ENCODE peak calls at places on chromosomes 13 and 19, in five cellular contexts. B, Z, J, F and N are unnamed samples.

GRCh38 chr13:95676100-95676774 is 702 bp upstream of the DNAJC3 start:
- DNase-seq in B (no peak), Z (peak; percentile 44), J (no peak), F (peak; percentile 69), N (no peak)

GRCh38 chr19:34482380-34483250 is 1.1 kb downstream of the WTIP start:
- DNase-seq in B (peak; percentile 73), Z (peak; percentile 22), J (no peak), F (no peak), N (peak; percentile 86)

GRCh38 chr19:6739390-6739883 is at the start of gene TRIP10:
- DNase-seq in B (peak; percentile 94), Z (peak; percentile 79), J (peak; percentile 66), F (no peak), N (no peak)

GRCh38 chr13:106286811-106287210 is 248.7 kb downstream of the EFNB2 start:
- DNase-seq in B (peak; percentile 42), Z (no peak), J (no peak), F (no peak), N (no peak)

GRCh38 chr19:35945121-35945792 is 9.1 kb downstream of the LRFN3 start:
- DNase-seq in B (no peak), Z (no peak), J (no peak), F (no peak), N (no peak)

GRCh38 chr19:8494158-8494557 is 8.3 kb downstream of the PRAM1 start:
- DNase-seq in B (no peak), Z (no peak), J (no peak), F (no peak), N (no peak)

GRCh38 chr13:75771818-75772217 is 135.7 kb downstream of the LMO7 start:
- DNase-seq in B (no peak), Z (peak; percentile 84), J (no peak), F (peak; percentile 95), N (no peak)

GRCh38 chr13:46751811-46752635 is 44.9 kb downstream of the ESD start:
- DNase-seq in B (peak; percentile 11), Z (peak; percentile 43), J (peak; percentile 25), F (no peak), N (no peak)

GRCh38 chr13:111115841-111116500 is 861 bp downstream of the ARHGEF7 start:
- DNase-seq in B (peak; percentile 75), Z (peak; percentile 71), J (no peak), F (no peak), N (no peak)

GRCh38 chr19:55265723-55266386 is 7.0 kb upstream of the PPP6R1 start:
- DNase-seq in B (no peak), Z (no peak), J (no peak), F (no peak), N (peak; percentile 88)

GRCh38 chr13:88103824-88104223 is 432.7 kb downstream of the SLITRK5 start:
- DNase-seq in B (peak; percentile 7), Z (no peak), J (no peak), F (no peak), N (no peak)

GRCh38 chr13:41542281-41542680 is 84.9 kb downstream of the RGCC start:
- DNase-seq in B (no peak), Z (no peak), J (no peak), F (no peak), N (no peak)

GRCh38 chr13:104389722-104390121 is 1323.5 kb upstream of the SLC10A2 start:
- DNase-seq in B (no peak), Z (peak; percentile 32), J (no peak), F (no peak), N (no peak)

GRCh38 chr13:111668451-111668850 is 348.0 kb downstream of the TEX29 start:
- DNase-seq in B (no peak), Z (no peak), J (no peak), F (no peak), N (no peak)

GRCh38 chr19:12778905-12779161 is 3.5 kb upstream of the HOOK2 start:
- DNase-seq in B (no peak), Z (no peak), J (no peak), F (no peak), N (no peak)

GRCh38 chr13:113448545-113448884 is 4.8 kb downstream of the ADPRHL1 start:
- DNase-seq in B (no peak), Z (no peak), J (no peak), F (no peak), N (no peak)

GRCh38 chr13:53637971-53638547 is 609.4 kb downstream of the OLFM4 start:
- DNase-seq in B (no peak), Z (no peak), J (no peak), F (no peak), N (no peak)

GRCh38 chr13:21326155-21327030 is 132.7 kb downstream of the ZDHHC20 start:
- DNase-seq in B (peak; percentile 88), Z (peak; percentile 35), J (no peak), F (peak; percentile 57), N (no peak)

GRCh38 chr13:41561179-41561578 is 103.8 kb downstream of the RGCC start:
- DNase-seq in B (no peak), Z (peak; percentile 79), J (no peak), F (no peak), N (no peak)

GRCh38 chr19:45927565-45928261 is 13.1 kb upstream of the NANOS2 start:
- DNase-seq in B (peak; percentile 98), Z (peak; percentile 89), J (peak; percentile 89), F (peak; percentile 90), N (no peak)
- TF ChIP-seq CTCF in B (no peak), Z (no peak), J (no peak), F (no peak), N (no peak)

GRCh38 chr13:32911506-32911905 is 104.7 kb upstream of the KL start:
- DNase-seq in B (peak; percentile 54), Z (peak; percentile 38), J (no peak), F (peak; percentile 64), N (no peak)
- TF ChIP-seq CTCF in B (peak; percentile 60), Z (peak; percentile 54), J (no peak), F (peak; percentile 66), N (peak; percentile 77)

GRCh38 chr19:19386373-19386869 is 19.1 kb upstream of the GATAD2A start:
- DNase-seq in B (no peak), Z (no peak), J (peak; percentile 21), F (no peak), N (peak; percentile 55)
- TF ChIP-seq CTCF in B (peak; percentile 11), Z (peak; percentile 33), J (no peak), F (peak; percentile 35), N (peak; percentile 38)

DNA sequence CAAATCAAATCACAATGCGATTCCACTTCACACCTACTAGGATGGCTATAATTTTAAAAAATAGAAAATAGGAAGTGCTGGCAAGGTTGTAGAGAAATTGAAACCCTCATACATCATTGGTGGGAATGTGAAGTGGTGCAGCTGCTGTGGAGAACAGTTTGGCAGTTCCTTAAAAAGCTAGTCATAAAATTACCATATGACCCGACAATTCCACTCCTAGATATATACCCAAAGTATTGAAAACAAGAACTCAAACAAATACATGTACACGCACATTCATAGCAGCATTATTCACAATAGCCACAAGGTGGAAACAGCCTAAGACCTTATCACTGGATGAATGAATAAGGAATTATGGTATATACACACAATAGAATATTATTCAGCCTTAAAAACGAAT is 12.0 kb downstream of the HMGB1 start:
- DNase-seq in B (no peak), Z (no peak), J (no peak), F (peak; percentile 29), N (no peak)
- TF ChIP-seq CTCF in B (no peak), Z (peak; percentile 34), J (no peak), F (peak; percentile 10), N (peak; percentile 58)

GRCh38 chr19:50836543-50837195 is 3.3 kb upstream of the KLK15 start:
- DNase-seq in B (no peak), Z (no peak), J (no peak), F (no peak), N (peak; percentile 75)

GRCh38 chr19:50837300-50837699 is 3.9 kb upstream of the KLK15 start:
- DNase-seq in B (no peak), Z (no peak), J (no peak), F (peak; percentile 8), N (peak; percentile 48)

GRCh38 chr19:50835785-50836542 is 2.6 kb upstream of the KLK15 start:
- DNase-seq in B (peak; percentile 79), Z (peak; percentile 29), J (no peak), F (peak; percentile 31), N (peak; percentile 84)

GRCh38 chr19:50839712-50840655 is 6.6 kb upstream of the KLK15 start:
- DNase-seq in B (no peak), Z (no peak), J (no peak), F (no peak), N (no peak)

DNA sequence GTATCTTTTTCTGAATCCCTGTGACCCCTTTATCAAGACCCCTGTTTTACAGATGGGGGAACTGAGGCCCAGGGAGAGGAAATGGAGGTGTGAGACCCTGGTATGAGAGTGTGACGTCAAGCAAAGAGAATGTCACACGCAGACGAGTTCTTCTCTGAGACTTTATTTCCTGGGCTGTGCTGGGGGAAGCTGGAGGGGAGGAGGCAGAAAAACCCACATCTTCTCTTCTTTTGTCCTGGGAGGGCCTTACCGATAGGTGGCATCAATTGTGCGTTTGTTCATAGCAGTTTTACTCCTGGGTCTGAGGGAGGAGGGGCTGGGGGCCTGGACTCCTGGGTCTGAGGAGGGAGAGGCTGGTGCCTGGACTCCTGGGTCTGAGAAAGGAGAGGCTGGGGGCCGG is 4.9 kb upstream of the KLK15 start:
- DNase-seq in B (peak; percentile 30), Z (no peak), J (no peak), F (no peak), N (peak; percentile 10)
- TF ChIP-seq CTCF in B (peak; percentile 33), Z (peak; percentile 4), J (no peak), F (peak; percentile 1), N (peak; percentile 42)

DNA sequence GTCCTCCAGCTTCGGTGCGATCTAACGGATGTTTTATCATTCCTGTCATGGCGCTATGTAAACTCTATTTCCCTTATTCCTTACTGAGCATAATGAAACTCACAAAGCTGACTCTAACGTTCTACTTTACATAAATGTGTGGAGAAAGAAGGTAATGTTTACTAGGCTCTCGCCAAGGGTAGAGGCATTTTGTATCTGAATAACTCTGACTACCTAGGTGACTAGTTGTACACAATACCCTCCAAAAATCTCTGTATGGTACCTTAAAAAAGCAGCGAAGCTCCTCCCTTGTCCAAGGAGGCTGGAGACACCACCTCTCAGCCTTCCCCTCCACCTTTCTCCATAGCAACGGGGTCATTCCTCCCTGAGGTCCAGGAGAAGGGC is 316 bp upstream of the ZNF530 start:
- DNase-seq in B (no peak), Z (no peak), J (no peak), F (no peak), N (no peak)
- TF ChIP-seq CTCF in B (no peak), Z (no peak), J (no peak), F (no peak), N (no peak)

GRCh38 chr19:10122066-10122465 is 2.4 kb upstream of the EIF3G start:
- DNase-seq in B (no peak), Z (peak; percentile 49), J (no peak), F (no peak), N (no peak)

GRCh38 chr19:10120538-10121198 is 969 bp upstream of the EIF3G start:
- DNase-seq in B (no peak), Z (peak; percentile 80), J (no peak), F (peak; percentile 92), N (no peak)

GRCh38 chr19:10118960-10119359 is 739 bp downstream of the EIF3G start:
- DNase-seq in B (no peak), Z (no peak), J (no peak), F (no peak), N (no peak)

GRCh38 chr19:10126213-10126639 is 6.5 kb upstream of the EIF3G start:
- DNase-seq in B (no peak), Z (no peak), J (no peak), F (no peak), N (no peak)

GRCh38 chr19:10124429-10124828 is 4.7 kb upstream of the EIF3G start:
- DNase-seq in B (no peak), Z (no peak), J (no peak), F (no peak), N (no peak)
- TF ChIP-seq CTCF in B (no peak), Z (no peak), J (no peak), F (no peak), N (no peak)